ENCODE peak calls at places on chromosomes 11 and 22, in five cellular contexts. O is psoas muscle, K is H1, E is ovary, P is HL-60. U is an unnamed sample.

GRCh38 chr11:8025816-8026215 is 38.7 kb downstream of the EIF3F start:
- DNase-seq in E (no peak), O (no peak), K (no peak), P (no peak), U (no peak)

GRCh38 chr11:87583931-87584330 is 546.2 kb downstream of the TMEM135 start:
- DNase-seq in E (no peak), K (no peak), P (no peak), O (no peak), U (no peak)

GRCh38 chr11:4511846-4512245 is 29.4 kb downstream of the OR52K1 start:
- DNase-seq in E (peak; percentile 26), O (no peak), K (no peak), P (no peak), U (no peak)

GRCh38 chr22:50731811-50732624 is 6.0 kb upstream of the ACR start:
- DNase-seq in P (peak; percentile 60), O (peak; percentile 53), K (no peak), E (no peak), U (no peak)

GRCh38 chr22:17777005-17777716 is 2.9 kb upstream of the BID start:
- DNase-seq in K (no peak), O (peak; percentile 66), E (no peak), P (peak; percentile 85), U (no peak)

GRCh38 chr22:38069372-38070249 is 12.4 kb downstream of the PICK1 start:
- DNase-seq in K (no peak), P (no peak), E (no peak), O (peak; percentile 96), U (no peak)

GRCh38 chr11:76621466-76621865 is 49.1 kb downstream of the LRRC32 start:
- DNase-seq in E (no peak), O (no peak), P (no peak), K (no peak), U (peak; percentile 39)

GRCh38 chr22:46907578-46908215 is 145.2 kb downstream of the TBC1D22A start:
- DNase-seq in E (no peak), O (no peak), P (no peak), K (no peak), U (peak; percentile 10)

GRCh38 chr22:46971141-46971775 is 208.8 kb downstream of the TBC1D22A start:
- DNase-seq in K (no peak), P (no peak), E (peak; percentile 60), O (peak; percentile 65), U (no peak)

GRCh38 chr11:104967493-104968364 is 645 bp downstream of the CASP4 start:
- DNase-seq in P (no peak), E (no peak), O (no peak), K (no peak), U (no peak)
- H3K27ac ChIP-seq in P (peak overlapping the region; percentile 74), E (peak overlapping the region; percentile 74), O (peak overlapping the region; percentile 62), K (no peak overlapping the region), U (peak overlapping the region; percentile 76)

DNA sequence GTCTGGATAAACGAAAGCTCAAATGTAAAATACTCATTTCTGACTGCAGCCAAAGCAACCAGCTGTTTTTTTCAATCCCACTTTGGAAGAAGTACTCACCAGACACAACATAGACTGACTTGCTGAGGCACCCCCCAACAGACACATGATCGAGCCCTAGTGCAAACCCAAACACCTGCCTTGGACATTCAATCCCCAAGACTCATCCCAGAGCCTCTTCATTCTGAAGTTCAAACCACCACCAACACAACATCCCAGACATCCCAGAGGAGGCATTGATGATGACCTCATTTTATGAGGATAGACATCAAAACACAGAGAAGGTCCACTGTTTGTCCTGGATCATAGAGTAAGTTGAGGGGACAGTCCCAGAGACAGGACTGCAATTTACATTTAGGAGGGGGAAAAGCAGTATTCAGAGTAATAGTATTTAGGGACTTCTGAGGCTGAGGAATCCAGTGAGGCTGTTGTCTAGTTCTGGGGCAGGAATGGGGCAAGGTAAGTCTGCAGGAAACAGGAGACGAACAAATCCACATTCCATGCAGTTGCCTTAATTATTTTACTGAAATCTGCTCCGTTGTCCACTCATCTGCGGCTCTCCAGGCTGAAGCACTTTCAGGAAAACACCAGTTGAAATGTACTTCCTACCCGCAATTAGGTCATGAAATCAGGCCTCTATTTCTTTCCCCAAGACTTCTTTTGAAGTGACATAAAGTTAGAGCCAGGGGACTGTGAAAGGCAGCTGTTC is 54.8 kb downstream of the CLPB start:
- DNase-seq in K (no peak), P (no peak), O (no peak), E (no peak), U (no peak)
- H3K27ac ChIP-seq in K (no peak overlapping the region), P (no peak overlapping the region), O (peak overlapping the region; percentile 67), E (peak overlapping the region; percentile 38), U (no peak overlapping the region)

GRCh38 chr11:1460396-1460795 is 26.2 kb downstream of the MOB2 start:
- DNase-seq in E (peak; percentile 87), O (no peak), K (no peak), P (no peak), U (no peak)
- H3K27ac ChIP-seq in E (peak overlapping the region; percentile 92), O (no peak overlapping the region), K (no peak overlapping the region), P (no peak overlapping the region), U (peak overlapping the region; percentile 81)

DNA sequence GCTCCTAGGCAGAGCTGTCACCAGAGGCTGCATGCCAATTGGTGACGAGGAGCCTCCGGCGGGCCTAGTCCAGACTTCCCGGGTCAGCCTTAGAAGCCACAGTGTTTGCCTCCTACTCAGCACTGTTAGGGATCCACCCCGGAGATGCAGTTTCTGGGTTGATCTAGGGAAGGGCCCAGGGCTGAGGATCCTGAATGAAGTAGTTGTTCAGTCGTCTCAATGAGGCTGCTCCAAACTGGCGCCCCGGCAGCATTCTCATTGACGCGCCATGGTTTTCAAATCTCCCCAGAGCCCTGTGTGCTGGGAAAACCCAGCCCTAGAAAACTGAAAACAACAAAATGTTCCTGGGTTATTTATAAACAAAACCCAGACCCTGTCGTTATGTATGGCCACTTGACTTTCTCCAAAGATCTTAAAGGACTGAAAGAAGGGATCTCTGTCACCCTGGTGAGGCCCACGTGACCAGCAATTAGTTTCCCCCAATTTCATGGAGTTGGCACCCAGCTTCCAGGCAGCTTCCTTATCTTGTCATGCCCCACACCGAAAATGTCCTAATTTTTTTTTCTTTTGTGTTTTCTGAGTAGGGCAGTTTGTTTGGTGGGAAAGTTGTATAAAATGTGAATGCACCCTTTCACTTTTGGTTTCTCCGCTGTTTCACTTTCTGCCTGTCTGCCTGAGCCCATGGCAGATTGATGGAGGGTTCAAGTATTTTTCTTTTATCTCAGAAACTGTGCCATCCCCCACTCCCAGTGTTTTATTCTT is 2.0 kb upstream of the EHD1 start:
- DNase-seq in E (no peak), K (no peak), P (no peak), O (peak; percentile 75), U (no peak)
- H3K27ac ChIP-seq in E (no peak overlapping the region), K (no peak overlapping the region), P (no peak overlapping the region), O (peak overlapping the region; percentile 97), U (peak overlapping the region; percentile 79)

DNA sequence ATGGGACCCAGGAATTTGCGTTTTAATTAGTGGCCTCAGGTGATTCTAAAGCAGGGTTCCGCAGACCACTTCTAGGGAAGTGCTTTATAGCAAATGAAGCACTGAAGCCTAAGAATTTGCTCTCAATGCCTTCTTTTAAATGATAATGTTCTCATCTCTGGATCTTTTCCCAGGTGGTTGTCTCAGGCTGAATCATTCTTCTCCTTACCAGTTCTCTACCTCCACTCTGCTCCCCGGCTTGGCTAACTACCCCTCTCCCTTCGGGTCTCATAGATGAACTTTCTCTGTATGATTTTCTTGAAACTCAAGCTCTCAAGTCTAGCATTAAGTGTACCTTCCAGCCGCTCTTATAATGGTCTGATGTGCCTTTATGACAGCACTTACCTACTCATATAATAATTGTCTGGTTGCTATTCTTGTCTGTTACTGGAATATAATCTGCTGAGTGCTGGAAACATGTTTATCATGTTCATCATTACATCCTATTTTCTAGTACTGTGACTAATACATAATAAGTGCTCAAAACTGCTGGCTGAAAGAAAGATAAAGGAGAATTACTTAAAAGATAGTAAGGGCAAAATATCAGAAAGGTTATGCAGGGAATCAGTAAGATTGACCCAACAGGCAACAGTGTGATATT is 195.9 kb upstream of the SESN3 start:
- DNase-seq in P (no peak), O (no peak), K (no peak), E (no peak), U (no peak)
- H3K27ac ChIP-seq in P (no peak overlapping the region), O (no peak overlapping the region), K (no peak overlapping the region), E (no peak overlapping the region), U (no peak overlapping the region)

DNA sequence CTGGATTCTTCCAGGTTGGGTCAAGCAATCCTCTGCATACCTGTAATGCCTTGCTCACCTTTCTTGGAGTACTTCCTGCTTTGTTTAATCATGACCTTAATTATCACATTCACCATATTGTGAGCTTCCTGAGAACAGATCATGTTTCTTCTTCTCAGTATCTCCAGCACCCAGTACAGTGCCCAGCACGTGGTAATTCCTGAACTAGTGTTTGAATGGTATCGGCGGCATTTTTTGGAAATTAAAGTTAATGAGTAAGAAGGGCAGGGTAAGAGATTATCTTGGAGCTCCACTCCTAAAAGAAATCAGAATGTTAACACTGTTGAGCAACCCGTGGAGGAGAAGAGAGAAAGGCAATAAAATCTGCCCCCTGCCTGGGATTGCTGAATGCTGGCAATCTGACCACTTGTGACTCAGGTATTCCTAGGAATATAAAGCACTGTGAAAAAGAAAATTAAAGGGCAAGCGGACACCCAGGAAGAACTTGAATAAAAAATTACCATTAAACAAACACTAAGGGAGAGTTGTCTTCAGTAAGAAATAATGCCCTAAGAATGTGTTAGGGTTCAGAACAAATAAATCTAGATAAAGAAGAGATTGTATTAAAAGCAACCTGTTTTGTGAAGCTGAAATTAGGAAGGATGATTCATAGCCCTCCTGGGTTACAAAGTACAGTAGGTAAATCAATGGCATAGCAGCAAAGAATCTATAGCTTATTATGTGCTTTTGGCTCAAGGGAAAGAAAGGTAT is 92.9 kb downstream of the PDHX start:
- DNase-seq in E (no peak), P (no peak), K (no peak), O (no peak), U (no peak)
- H3K27ac ChIP-seq in E (no peak overlapping the region), P (no peak overlapping the region), K (no peak overlapping the region), O (peak overlapping the region; percentile 61), U (no peak overlapping the region)

DNA sequence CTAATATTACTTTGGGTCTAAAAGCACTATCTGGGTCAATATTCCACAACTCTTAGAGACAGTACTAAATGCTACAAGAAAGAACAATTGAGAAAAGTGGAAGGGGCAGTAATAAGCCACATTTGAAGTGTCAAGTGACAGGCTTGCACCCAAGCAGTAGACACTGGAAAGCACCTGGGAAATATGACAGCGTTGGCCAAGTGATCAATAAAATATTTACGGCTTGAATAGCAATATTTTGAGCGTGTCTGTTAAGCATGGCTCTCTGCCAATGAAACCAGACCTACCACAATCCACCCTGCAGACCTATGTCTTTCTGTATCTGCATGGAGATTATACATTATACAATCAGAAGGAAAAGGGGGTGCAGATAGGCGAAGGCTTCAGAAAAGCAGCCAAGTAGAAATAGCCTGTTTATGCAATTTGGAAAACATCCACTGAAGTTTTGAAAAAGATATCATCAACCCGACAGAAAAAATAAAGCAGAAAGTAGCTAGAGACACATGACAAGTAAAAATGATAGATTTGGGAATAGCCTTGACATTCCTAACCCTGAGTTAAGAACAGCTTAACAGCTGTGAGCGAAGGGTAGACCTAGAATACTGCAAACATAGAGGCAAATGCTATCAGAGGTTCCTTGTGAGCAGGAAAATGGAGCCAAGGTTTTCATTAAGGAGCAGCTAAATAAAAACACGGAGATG is 71.4 kb downstream of the ETS1 start:
- DNase-seq in E (no peak), K (no peak), O (no peak), P (no peak), U (no peak)
- H3K27ac ChIP-seq in E (peak overlapping the region; percentile 51), K (no peak overlapping the region), O (peak overlapping the region; percentile 5), P (no peak overlapping the region), U (peak overlapping the region; percentile 94)